ENCODE peak calls at places on chromosomes 5 and 9, in five cellular contexts. One of them, this sample, is unnamed.

GRCh38 chr5:178232124-178232919 is at the start of gene PHYKPL:
- DNase-seq in CD4-positive, alpha-beta T cell: peak
- DNase-seq in Calu3: peak
- DNase-seq in HFFc6: peak
- DNase-seq in heart right ventricle: peak
- DNase-seq in this sample: peak

GRCh38 chr9:87290241-87290700 is 207.4 kb upstream of the DAPK1 start:
- DNase-seq in heart right ventricle: no peak
- DNase-seq in HFFc6: peak
- DNase-seq in Calu3: peak
- DNase-seq in CD4-positive, alpha-beta T cell: no peak
- DNase-seq in this sample: no peak

GRCh38 chr5:56543431-56544385 is 271.6 kb upstream of the MAP3K1 start:
- DNase-seq in CD4-positive, alpha-beta T cell: no peak
- DNase-seq in heart right ventricle: no peak
- DNase-seq in Calu3: peak
- DNase-seq in HFFc6: no peak
- DNase-seq in this sample: no peak

GRCh38 chr5:160970605-160971191 is 118.7 kb upstream of the ATP10B start:
- DNase-seq in CD4-positive, alpha-beta T cell: no peak
- DNase-seq in Calu3: no peak
- DNase-seq in heart right ventricle: no peak
- DNase-seq in HFFc6: no peak
- DNase-seq in this sample: no peak

GRCh38 chr9:117733465-117733864 is 29.3 kb downstream of the TLR4 start:
- DNase-seq in HFFc6: no peak
- DNase-seq in heart right ventricle: no peak
- DNase-seq in Calu3: no peak
- DNase-seq in CD4-positive, alpha-beta T cell: no peak
- DNase-seq in this sample: peak

GRCh38 chr9:95344735-95345134 is 27.2 kb upstream of the FANCC start:
- DNase-seq in heart right ventricle: no peak
- DNase-seq in Calu3: no peak
- DNase-seq in CD4-positive, alpha-beta T cell: no peak
- DNase-seq in HFFc6: no peak
- DNase-seq in this sample: no peak

GRCh38 chr5:146797683-146798082 is 80.9 kb downstream of the PPP2R2B start:
- DNase-seq in CD4-positive, alpha-beta T cell: no peak
- DNase-seq in HFFc6: no peak
- DNase-seq in heart right ventricle: no peak
- DNase-seq in Calu3: no peak
- DNase-seq in this sample: no peak

GRCh38 chr9:96061293-96061987 is 185.9 kb downstream of the ERCC6L2 start:
- DNase-seq in Calu3: peak
- DNase-seq in heart right ventricle: peak
- DNase-seq in HFFc6: peak
- DNase-seq in CD4-positive, alpha-beta T cell: peak
- DNase-seq in this sample: no peak

GRCh38 chr5:83265318-83265717 is 188.0 kb downstream of the XRCC4 start:
- DNase-seq in heart right ventricle: no peak
- DNase-seq in HFFc6: peak
- DNase-seq in Calu3: peak
- DNase-seq in CD4-positive, alpha-beta T cell: no peak
- DNase-seq in this sample: no peak

GRCh38 chr5:177133845-177134652 is 476 bp downstream of the NSD1 start:
- DNase-seq in CD4-positive, alpha-beta T cell: peak
- DNase-seq in heart right ventricle: no peak
- DNase-seq in HFFc6: no peak
- DNase-seq in Calu3: peak
- DNase-seq in this sample: peak

GRCh38 chr5:135211083-135211790 is 177.2 kb upstream of the PITX1 start:
- DNase-seq in HFFc6: peak
- DNase-seq in heart right ventricle: no peak
- DNase-seq in Calu3: no peak
- DNase-seq in CD4-positive, alpha-beta T cell: no peak
- DNase-seq in this sample: no peak

GRCh38 chr5:1063661-1064382 is 48.0 kb downstream of the SLC12A7 start:
- DNase-seq in CD4-positive, alpha-beta T cell: no peak
- DNase-seq in heart right ventricle: no peak
- DNase-seq in HFFc6: no peak
- DNase-seq in Calu3: no peak
- DNase-seq in this sample: no peak

GRCh38 chr9:89839952-89840351 is 235.1 kb downstream of the GADD45G start:
- DNase-seq in HFFc6: no peak
- DNase-seq in Calu3: no peak
- DNase-seq in CD4-positive, alpha-beta T cell: no peak
- DNase-seq in heart right ventricle: no peak
- DNase-seq in this sample: no peak

GRCh38 chr5:56735845-56736641 is 79.3 kb upstream of the MAP3K1 start:
- DNase-seq in CD4-positive, alpha-beta T cell: peak
- DNase-seq in heart right ventricle: no peak
- DNase-seq in Calu3: no peak
- DNase-seq in HFFc6: no peak
- DNase-seq in this sample: no peak

GRCh38 chr9:85115473-85115872 is 445.9 kb downstream of the NTRK2 start:
- DNase-seq in heart right ventricle: no peak
- DNase-seq in Calu3: no peak
- DNase-seq in HFFc6: no peak
- DNase-seq in CD4-positive, alpha-beta T cell: no peak
- DNase-seq in this sample: no peak

GRCh38 chr9:93592389-93593021 is 16.1 kb downstream of the PHF2 start:
- DNase-seq in heart right ventricle: no peak
- DNase-seq in Calu3: no peak
- DNase-seq in CD4-positive, alpha-beta T cell: no peak
- DNase-seq in HFFc6: no peak
- DNase-seq in this sample: no peak

GRCh38 chr5:17185776-17186175 is 31.7 kb upstream of the BASP1 start:
- DNase-seq in Calu3: no peak
- DNase-seq in heart right ventricle: no peak
- DNase-seq in HFFc6: peak
- DNase-seq in CD4-positive, alpha-beta T cell: no peak
- DNase-seq in this sample: peak

GRCh38 chr5:173327948-173328895 is at the start of gene STC2:
- DNase-seq in heart right ventricle: peak
- DNase-seq in Calu3: peak
- DNase-seq in HFFc6: peak
- DNase-seq in CD4-positive, alpha-beta T cell: no peak
- DNase-seq in this sample: peak

GRCh38 chr9:135833864-135834263 is 73.5 kb downstream of the CAMSAP1 start:
- DNase-seq in CD4-positive, alpha-beta T cell: no peak
- DNase-seq in heart right ventricle: no peak
- DNase-seq in Calu3: no peak
- DNase-seq in HFFc6: no peak
- DNase-seq in this sample: no peak

GRCh38 chr5:149273950-149274349 is 2.3 kb downstream of the AFAP1L1 start:
- DNase-seq in Calu3: no peak
- DNase-seq in CD4-positive, alpha-beta T cell: no peak
- DNase-seq in heart right ventricle: no peak
- DNase-seq in HFFc6: no peak
- DNase-seq in this sample: no peak

GRCh38 chr5:133508845-133509741 is 103.2 kb downstream of the FSTL4 start:
- DNase-seq in CD4-positive, alpha-beta T cell: no peak
- DNase-seq in heart right ventricle: no peak
- DNase-seq in Calu3: no peak
- DNase-seq in HFFc6: peak
- DNase-seq in this sample: no peak

GRCh38 chr5:67100301-67100700 is 96.3 kb downstream of the CD180 start:
- DNase-seq in heart right ventricle: no peak
- DNase-seq in CD4-positive, alpha-beta T cell: no peak
- DNase-seq in Calu3: no peak
- DNase-seq in HFFc6: no peak
- DNase-seq in this sample: no peak

GRCh38 chr5:132263548-132264261 is 6.2 kb downstream of the PDLIM4 start:
- DNase-seq in heart right ventricle: no peak
- DNase-seq in CD4-positive, alpha-beta T cell: no peak
- DNase-seq in Calu3: no peak
- DNase-seq in HFFc6: peak
- DNase-seq in this sample: no peak

GRCh38 chr5:32329395-32329834 is 16.7 kb upstream of the MTMR12 start:
- DNase-seq in Calu3: peak
- DNase-seq in CD4-positive, alpha-beta T cell: peak
- DNase-seq in heart right ventricle: peak
- DNase-seq in HFFc6: peak
- DNase-seq in this sample: no peak

GRCh38 chr9:127838375-127839078 is 15.9 kb downstream of the ENG start:
- DNase-seq in heart right ventricle: peak
- DNase-seq in HFFc6: peak
- DNase-seq in Calu3: peak
- DNase-seq in CD4-positive, alpha-beta T cell: no peak
- DNase-seq in this sample: peak

GRCh38 chr5:52580921-52581320 is 206.8 kb upstream of the ITGA1 start:
- DNase-seq in Calu3: peak
- DNase-seq in HFFc6: peak
- DNase-seq in heart right ventricle: no peak
- DNase-seq in CD4-positive, alpha-beta T cell: no peak
- DNase-seq in this sample: no peak

GRCh38 chr5:139273322-139273571 is 20.3 kb upstream of the MATR3 start:
- DNase-seq in HFFc6: no peak
- DNase-seq in Calu3: no peak
- DNase-seq in heart right ventricle: no peak
- DNase-seq in CD4-positive, alpha-beta T cell: no peak
- DNase-seq in this sample: no peak

GRCh38 chr5:127517110-127517479 is 345 bp upstream of the PRRC1 start:
- DNase-seq in CD4-positive, alpha-beta T cell: no peak
- DNase-seq in HFFc6: peak
- DNase-seq in heart right ventricle: no peak
- DNase-seq in Calu3: no peak
- DNase-seq in this sample: no peak

GRCh38 chr9:122498883-122499288 is 11.7 kb upstream of the OR1J2 start:
- DNase-seq in heart right ventricle: no peak
- DNase-seq in CD4-positive, alpha-beta T cell: no peak
- DNase-seq in Calu3: peak
- DNase-seq in HFFc6: peak
- DNase-seq in this sample: peak

GRCh38 chr9:133374612-133375115 is 1.2 kb downstream of the SURF4 start:
- DNase-seq in Calu3: no peak
- DNase-seq in heart right ventricle: no peak
- DNase-seq in HFFc6: peak
- DNase-seq in CD4-positive, alpha-beta T cell: no peak
- DNase-seq in this sample: no peak

GRCh38 chr5:1316588-1316902 is 21.7 kb upstream of the TERT start:
- DNase-seq in CD4-positive, alpha-beta T cell: no peak
- DNase-seq in heart right ventricle: no peak
- DNase-seq in HFFc6: no peak
- DNase-seq in Calu3: no peak
- DNase-seq in this sample: no peak

GRCh38 chr5:163569284-163569683 is 63.9 kb downstream of the MAT2B start:
- DNase-seq in Calu3: no peak
- DNase-seq in HFFc6: peak
- DNase-seq in heart right ventricle: no peak
- DNase-seq in CD4-positive, alpha-beta T cell: no peak
- DNase-seq in this sample: no peak

GRCh38 chr5:112986224-112986623 is 9.6 kb downstream of the DCP2 start:
- DNase-seq in Calu3: no peak
- DNase-seq in CD4-positive, alpha-beta T cell: no peak
- DNase-seq in HFFc6: no peak
- DNase-seq in heart right ventricle: no peak
- DNase-seq in this sample: no peak

GRCh38 chr5:111147502-111147901 is 55.4 kb downstream of the WDR36 start:
- DNase-seq in Calu3: no peak
- DNase-seq in CD4-positive, alpha-beta T cell: no peak
- DNase-seq in heart right ventricle: no peak
- DNase-seq in HFFc6: no peak
- DNase-seq in this sample: no peak

GRCh38 chr5:111142932-111143331 is 50.8 kb downstream of the WDR36 start:
- DNase-seq in CD4-positive, alpha-beta T cell: no peak
- DNase-seq in Calu3: no peak
- DNase-seq in heart right ventricle: no peak
- DNase-seq in HFFc6: no peak
- DNase-seq in this sample: no peak

GRCh38 chr5:111143910-111144309 is 51.8 kb downstream of the WDR36 start:
- DNase-seq in Calu3: no peak
- DNase-seq in CD4-positive, alpha-beta T cell: no peak
- DNase-seq in HFFc6: peak
- DNase-seq in heart right ventricle: peak
- DNase-seq in this sample: no peak

GRCh38 chr5:111146053-111146452 is 53.9 kb downstream of the WDR36 start:
- DNase-seq in CD4-positive, alpha-beta T cell: no peak
- DNase-seq in HFFc6: no peak
- DNase-seq in Calu3: no peak
- DNase-seq in heart right ventricle: no peak
- DNase-seq in this sample: no peak

GRCh38 chr5:111144352-111144930 is 52.3 kb downstream of the WDR36 start:
- DNase-seq in Calu3: no peak
- DNase-seq in CD4-positive, alpha-beta T cell: no peak
- DNase-seq in heart right ventricle: no peak
- DNase-seq in HFFc6: no peak
- DNase-seq in this sample: no peak
- TF ChIP-seq CTCF in Calu3: no peak
- TF ChIP-seq CTCF in CD4-positive, alpha-beta T cell: no peak
- TF ChIP-seq CTCF in heart right ventricle: no peak
- TF ChIP-seq CTCF in HFFc6: no peak
- TF ChIP-seq CTCF in this sample: no peak

DNA sequence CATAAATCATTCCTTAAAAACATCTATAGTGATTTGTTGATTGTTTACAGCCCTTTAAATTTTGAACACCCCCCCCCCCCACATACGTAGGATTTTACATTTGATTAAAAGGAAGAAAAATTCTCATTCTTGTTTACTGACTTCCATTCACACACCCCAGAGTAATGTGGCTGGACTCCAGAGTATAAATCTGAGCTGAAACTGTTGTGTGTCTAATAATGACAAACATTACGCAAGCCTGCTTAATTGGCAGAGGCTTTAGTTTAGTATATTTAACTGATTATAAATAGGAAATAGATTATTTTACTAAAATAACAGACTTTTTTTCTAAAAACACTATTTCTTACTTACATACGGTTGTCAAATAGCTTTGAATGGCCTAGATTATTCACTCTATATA is 86.9 kb upstream of the FAM174A start:
- DNase-seq in HFFc6: no peak
- DNase-seq in heart right ventricle: no peak
- DNase-seq in Calu3: no peak
- DNase-seq in CD4-positive, alpha-beta T cell: no peak
- DNase-seq in this sample: peak
- TF ChIP-seq CTCF in HFFc6: no peak
- TF ChIP-seq CTCF in heart right ventricle: no peak
- TF ChIP-seq CTCF in Calu3: no peak
- TF ChIP-seq CTCF in CD4-positive, alpha-beta T cell: no peak
- TF ChIP-seq CTCF in this sample: no peak

GRCh38 chr9:131018621-131019020 is 9.6 kb downstream of the LAMC3 start:
- DNase-seq in HFFc6: no peak
- DNase-seq in Calu3: peak
- DNase-seq in CD4-positive, alpha-beta T cell: no peak
- DNase-seq in heart right ventricle: no peak
- DNase-seq in this sample: no peak
- TF ChIP-seq CTCF in HFFc6: peak
- TF ChIP-seq CTCF in Calu3: peak
- TF ChIP-seq CTCF in CD4-positive, alpha-beta T cell: no peak
- TF ChIP-seq CTCF in heart right ventricle: no peak
- TF ChIP-seq CTCF in this sample: no peak

DNA sequence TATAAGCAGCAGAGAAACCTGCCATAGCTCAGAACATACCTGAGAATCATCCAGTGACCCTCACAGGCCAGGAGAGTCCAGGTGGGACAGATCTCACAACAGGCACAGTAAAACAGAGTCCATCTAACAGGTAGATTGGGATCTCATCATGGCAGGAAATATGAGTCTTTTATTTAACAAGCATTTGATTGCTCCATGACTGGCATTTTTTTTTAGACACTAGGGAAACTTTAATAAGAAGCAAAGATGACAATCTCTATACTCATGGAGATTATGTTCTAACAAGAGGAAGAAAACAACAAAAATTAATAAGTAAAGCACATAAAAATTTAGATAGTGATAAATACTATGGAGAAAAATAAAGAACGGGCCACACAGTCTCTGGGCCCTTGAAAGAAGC is 12.5 kb upstream of the PUM3 start:
- DNase-seq in HFFc6: no peak
- DNase-seq in Calu3: no peak
- DNase-seq in CD4-positive, alpha-beta T cell: no peak
- DNase-seq in heart right ventricle: no peak
- DNase-seq in this sample: no peak
- TF ChIP-seq CTCF in HFFc6: no peak
- TF ChIP-seq CTCF in Calu3: no peak
- TF ChIP-seq CTCF in CD4-positive, alpha-beta T cell: no peak
- TF ChIP-seq CTCF in heart right ventricle: no peak
- TF ChIP-seq CTCF in this sample: no peak

This sample was measured in mucosa of descending colon.